ENCODE peak calls at places on chromosome 12, in six cellular contexts. P is T-helper 17 cell, O is fibroblast of pulmonary artery, U is NCI-H1048, T is ACHN, J is activated gamma-delta T cell treated with Interleukin-2 at 50 U/mL for 16 hours. X is an unnamed sample.

GRCh38 chr12:116427200-116427932 is 131.8 kb upstream of the MAP1LC3B2 start:
- DNase-seq in J (no peak), U (peak), P (no peak), O (peak), T (no peak), X (peak)

GRCh38 chr12:24212496-24212895 is 263.0 kb upstream of the SOX5 start:
- DNase-seq in P (no peak), U (no peak), J (no peak), O (no peak), T (no peak), X (no peak)

GRCh38 chr12:114697741-114698565 is 14.0 kb upstream of the TBX3 start:
- DNase-seq in J (no peak), T (no peak), U (no peak), P (no peak), O (no peak), X (no peak)

GRCh38 chr12:82958966-82959365 is 272.3 kb downstream of the TMTC2 start:
- DNase-seq in T (no peak), U (no peak), P (no peak), J (no peak), O (no peak), X (no peak)

GRCh38 chr12:103571286-103571685 is 15.8 kb upstream of the STAB2 start:
- DNase-seq in J (no peak), T (no peak), U (no peak), O (no peak), P (no peak), X (peak)

GRCh38 chr12:78864483-78865296 is at the start of gene SYT1:
- DNase-seq in U (no peak), P (no peak), T (peak), O (peak), J (no peak), X (peak)

GRCh38 chr12:89603678-89604077 is 77.8 kb upstream of the POC1B start:
- DNase-seq in J (no peak), P (no peak), U (no peak), O (no peak), T (no peak), X (no peak)

GRCh38 chr12:59041241-59042121 is 121.2 kb upstream of the LRIG3 start:
- DNase-seq in U (no peak), J (no peak), T (peak), O (peak), P (no peak), X (no peak)

GRCh38 chr12:5715076-5715475 is 230.0 kb downstream of the ANO2 start:
- DNase-seq in J (no peak), U (no peak), T (peak), P (no peak), O (no peak), X (peak)

GRCh38 chr12:27199638-27200300 is 44.3 kb upstream of the STK38L start:
- DNase-seq in J (no peak), P (no peak), T (no peak), U (no peak), O (no peak), X (no peak)

GRCh38 chr12:64665506-64665905 is 55.2 kb downstream of the RASSF3 start:
- DNase-seq in U (peak), T (no peak), J (peak), P (peak), O (peak), X (no peak)

GRCh38 chr12:76859621-76860020 is 19.2 kb downstream of the CSRP2 start:
- DNase-seq in J (no peak), U (no peak), P (no peak), T (no peak), O (no peak), X (no peak)

GRCh38 chr12:6614513-6615177 is 7.5 kb upstream of the CHD4 start:
- DNase-seq in U (no peak), P (no peak), J (no peak), O (peak), T (peak), X (peak)

GRCh38 chr12:75444444-75445136 is 36.0 kb upstream of the GLIPR1 start:
- DNase-seq in O (peak), T (no peak), U (no peak), P (no peak), J (no peak), X (no peak)

GRCh38 chr12:7915911-7916403 is 20.0 kb downstream of the SLC2A3 start:
- DNase-seq in J (no peak), P (no peak), U (no peak), O (no peak), T (no peak), X (no peak)

GRCh38 chr12:63133981-63134380 is 17.0 kb downstream of the AVPR1A start:
- DNase-seq in O (no peak), J (no peak), T (no peak), P (no peak), U (no peak), X (no peak)

GRCh38 chr12:121490401-121491257 is 90.2 kb downstream of the KDM2B start:
- DNase-seq in T (no peak), P (no peak), J (no peak), O (no peak), U (no peak), X (peak)

GRCh38 chr12:104928036-104928770 is 29.9 kb downstream of the SLC41A2 start:
- DNase-seq in J (no peak), O (no peak), T (no peak), U (no peak), P (no peak), X (no peak)

GRCh38 chr12:122951979-122952892 is 14.0 kb downstream of the ABCB9 start:
- DNase-seq in T (peak), U (no peak), P (peak), O (peak), J (peak), X (peak)

GRCh38 chr12:56953314-56953713 is 4.1 kb downstream of the RDH16 start:
- DNase-seq in U (no peak), O (no peak), P (no peak), J (no peak), T (no peak), X (no peak)

GRCh38 chr12:90995041-90995440 is 9.7 kb downstream of the EPYC start:
- DNase-seq in T (no peak), P (no peak), J (no peak), O (peak), U (no peak), X (no peak)

GRCh38 chr12:39990122-39991101 is 115.5 kb downstream of the SLC2A13 start:
- DNase-seq in U (no peak), T (peak), J (peak), O (peak), P (peak), X (peak)

GRCh38 chr12:7995266-7995963 is 37.1 kb upstream of the FOXJ2 start:
- DNase-seq in J (peak), T (peak), U (peak), O (peak), P (peak), X (peak)

GRCh38 chr12:45234134-45234865 is 18.4 kb downstream of the ANO6 start:
- DNase-seq in J (no peak), T (peak), O (peak), P (no peak), U (no peak), X (peak)

GRCh38 chr12:17235996-17236395 is 630.0 kb upstream of the LMO3 start:
- DNase-seq in J (no peak), U (no peak), P (no peak), T (no peak), O (no peak), X (no peak)

GRCh38 chr12:107027304-107028053 is 40.5 kb upstream of the MTERF2 start:
- DNase-seq in J (no peak), T (peak), U (peak), O (peak), P (no peak), X (peak)

GRCh38 chr12:12839886-12840285 is 26.7 kb downstream of the DDX47 start:
- DNase-seq in P (no peak), J (no peak), U (no peak), O (peak), T (peak), X (peak)

GRCh38 chr12:68856510-68856909 is 48.5 kb downstream of the MDM2 start:
- DNase-seq in T (no peak), P (no peak), U (no peak), J (no peak), O (no peak), X (no peak)

GRCh38 chr12:56677680-56678079 is 10.4 kb downstream of the PTGES3 start:
- DNase-seq in P (no peak), U (no peak), J (no peak), O (no peak), T (no peak), X (no peak)

GRCh38 chr12:104477812-104478388 is 21.2 kb downstream of the CHST11 start:
- DNase-seq in T (no peak), J (no peak), P (no peak), U (no peak), O (no peak), X (no peak)

GRCh38 chr12:14216405-14217294 is 148.8 kb upstream of the ATF7IP start:
- DNase-seq in P (no peak), U (no peak), T (peak), O (peak), J (no peak), X (peak)

X was measured in SW480.